ENCODE peak calls at places on chromosome 20, in six cellular contexts. G, H, A, S, K and J are unnamed samples.

GRCh38 chr20:48681201-48681881 is 146.5 kb downstream of the PREX1 start:
- DNase-seq in G (no peak), H (no peak), A (no peak), S (no peak), K (no peak), J (no peak)

GRCh38 chr20:33279261-33279910 is 3.6 kb upstream of the BPIFB1 start:
- DNase-seq in G (peak; percentile 69), H (no peak), A (no peak), S (no peak), K (no peak), J (no peak)

GRCh38 chr20:36795691-36796090 is 22.1 kb upstream of the DSN1 start:
- DNase-seq in G (no peak), H (no peak), A (no peak), S (no peak), K (no peak), J (no peak)

GRCh38 chr20:56805966-56806365 is 176.9 kb downstream of the TFAP2C start:
- DNase-seq in G (no peak), H (no peak), A (no peak), S (no peak), K (no peak), J (no peak)

GRCh38 chr20:51457281-51457932 is 85.1 kb downstream of the NFATC2 start:
- DNase-seq in G (peak; percentile 94), H (no peak), A (no peak), S (peak; percentile 72), K (no peak), J (peak; percentile 46)

GRCh38 chr20:64151634-64152530 is 12.4 kb upstream of the MYT1 start:
- DNase-seq in G (peak; percentile 53), H (no peak), A (peak; percentile 33), S (no peak), K (no peak), J (no peak)

GRCh38 chr20:52809003-52809402 is 163.2 kb upstream of the TSHZ2 start:
- DNase-seq in G (no peak), H (no peak), A (no peak), S (no peak), K (no peak), J (no peak)

GRCh38 chr20:6562111-6562510 is 205.4 kb upstream of the BMP2 start:
- DNase-seq in G (peak; percentile 76), H (no peak), A (no peak), S (no peak), K (no peak), J (no peak)

GRCh38 chr20:61765081-61765870 is 300.4 kb downstream of the TAF4 start:
- DNase-seq in G (no peak), H (no peak), A (no peak), S (no peak), K (no peak), J (no peak)

GRCh38 chr20:11869641-11870040 is 48.1 kb upstream of the BTBD3 start:
- DNase-seq in G (no peak), H (no peak), A (no peak), S (no peak), K (no peak), J (no peak)

GRCh38 chr20:34703573-34704176 is 469 bp upstream of the TP53INP2 start:
- DNase-seq in G (peak; percentile 22), H (peak; percentile 56), A (no peak), S (no peak), K (no peak), J (peak; percentile 31)

GRCh38 chr20:60928341-60928740 is 323.7 kb upstream of the CDH4 start:
- DNase-seq in G (no peak), H (no peak), A (no peak), S (no peak), K (no peak), J (no peak)

GRCh38 chr20:29873946-29874345 is 1383.5 kb upstream of the DEFB115 start:
- DNase-seq in G (no peak), H (no peak), A (peak; percentile 84), S (no peak), K (no peak), J (no peak)

GRCh38 chr20:33099842-33100538 is 20.5 kb downstream of the BPIFB4 start:
- DNase-seq in G (peak; percentile 18), H (no peak), A (no peak), S (no peak), K (no peak), J (no peak)

GRCh38 chr20:45293041-45294002 is 13.3 kb upstream of the RBPJL start:
- DNase-seq in G (peak; percentile 77), H (peak; percentile 68), A (peak; percentile 95), S (peak; percentile 84), K (peak; percentile 85), J (peak; percentile 82)

GRCh38 chr20:9079038-9079731 is 10.3 kb downstream of the PLCB4 start:
- DNase-seq in G (no peak), H (no peak), A (no peak), S (no peak), K (no peak), J (no peak)

GRCh38 chr20:44552568-44552949 is 29.8 kb upstream of the PKIG start:
- DNase-seq in G (no peak), H (no peak), A (no peak), S (no peak), K (no peak), J (no peak)